ENCODE peak calls at places on chromosomes 1 and 21, in five cellular contexts. A is HFF-Myc, G is fibroblast of the aortic adventitia, D is WTC11, I is astrocyte of the spinal cord. O is an unnamed sample.

GRCh38 chr1:170678196-170678595 is 14.3 kb downstream of the PRRX1 start:
- DNase-seq in I (no peak), A (no peak), D (no peak), G (peak), O (peak)

GRCh38 chr1:25182629-25183028 is 49.7 kb downstream of the SYF2 start:
- DNase-seq in D (no peak), A (peak), I (peak), G (no peak), O (peak)

GRCh38 chr1:95850165-95850649 is 616.2 kb downstream of the RWDD3 start:
- DNase-seq in G (no peak), A (no peak), I (no peak), D (no peak), O (no peak)

GRCh38 chr1:213996320-213997022 is 8.7 kb downstream of the PROX1 start:
- DNase-seq in A (no peak), D (no peak), G (no peak), I (no peak), O (peak)

GRCh38 chr1:29458737-29459550 is 222.6 kb downstream of the PTPRU start:
- DNase-seq in D (no peak), A (no peak), G (no peak), I (no peak), O (no peak)

GRCh38 chr1:31704261-31705079 is 653 bp upstream of the COL16A1 start:
- DNase-seq in D (no peak), A (peak), G (peak), I (peak), O (peak)

GRCh38 chr1:22828151-22828817 is 117.6 kb downstream of the EPHB2 start:
- DNase-seq in D (no peak), G (no peak), I (no peak), A (no peak), O (no peak)

GRCh38 chr1:152725261-152725660 is 17.3 kb downstream of the LCE4A start:
- DNase-seq in I (no peak), D (no peak), G (peak), A (no peak), O (no peak)

GRCh38 chr1:65264197-65264929 is 45.0 kb upstream of the DNAJC6 start:
- DNase-seq in D (peak), A (peak), I (peak), G (peak), O (peak)

GRCh38 chr1:33548721-33549120 is 76.3 kb downstream of the ZSCAN20 start:
- DNase-seq in A (no peak), I (no peak), G (no peak), D (no peak), O (no peak)

GRCh38 chr1:109789771-109790170 is 26.0 kb upstream of the EPS8L3 start:
- DNase-seq in I (no peak), G (no peak), D (no peak), A (no peak), O (no peak)

GRCh38 chr1:205698921-205699320 is 18.6 kb upstream of the SLC45A3 start:
- DNase-seq in G (no peak), I (no peak), D (no peak), A (no peak), O (no peak)

GRCh38 chr21:15631342-15631741 is 98.4 kb upstream of the USP25 start:
- DNase-seq in I (peak), D (no peak), A (peak), G (peak), O (peak)

GRCh38 chr21:45615145-45615711 is 28.3 kb upstream of the PCBP3 start:
- DNase-seq in D (no peak), I (peak), G (peak), A (no peak), O (no peak)

GRCh38 chr1:208134491-208134890 is 109.7 kb downstream of the PLXNA2 start:
- DNase-seq in A (no peak), D (peak), I (no peak), G (no peak), O (no peak)

GRCh38 chr1:172532700-172533510 is at the start of gene SUCO:
- DNase-seq in G (peak), A (peak), D (peak), I (peak), O (peak)
- TF ChIP-seq CTCF in G (peak), A (no peak), D (no peak), I (no peak), O (no peak)

GRCh38 chr1:38089712-38090360 is 43.2 kb upstream of the POU3F1 start:
- DNase-seq in I (no peak), G (no peak), A (no peak), D (no peak), O (no peak)

GRCh38 chr1:38085666-38086305 is 39.2 kb upstream of the POU3F1 start:
- DNase-seq in A (no peak), I (no peak), D (no peak), G (no peak), O (no peak)

GRCh38 chr1:38090796-38091195 is 44.2 kb upstream of the POU3F1 start:
- DNase-seq in I (no peak), D (no peak), G (no peak), A (no peak), O (no peak)

GRCh38 chr1:38087676-38088075 is 41.1 kb upstream of the POU3F1 start:
- DNase-seq in G (no peak), A (no peak), D (no peak), I (no peak), O (no peak)

DNA sequence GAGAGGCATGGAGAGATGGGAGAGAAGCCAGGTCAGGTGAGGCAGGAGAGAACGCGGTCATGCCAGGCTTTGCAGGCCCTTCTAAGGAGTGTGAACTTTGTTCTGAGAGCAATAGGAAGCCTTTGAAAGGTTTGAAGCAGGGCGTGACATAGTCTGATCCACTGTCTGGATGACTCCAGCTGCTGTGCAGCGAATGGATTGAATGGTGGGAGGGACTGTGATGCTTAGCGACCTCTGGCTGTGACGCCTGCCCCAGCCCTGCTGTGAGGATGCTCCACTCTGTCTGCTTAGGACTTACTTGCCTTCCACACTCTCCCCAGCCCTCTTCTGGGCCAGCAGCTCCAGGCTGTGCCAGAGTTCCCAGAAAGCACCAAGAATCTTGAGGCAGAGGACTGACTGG is 41.8 kb upstream of the POU3F1 start:
- DNase-seq in A (no peak), D (no peak), G (no peak), I (no peak), O (no peak)
- TF ChIP-seq CTCF in A (no peak), D (no peak), G (no peak), I (no peak), O (no peak)

DNA sequence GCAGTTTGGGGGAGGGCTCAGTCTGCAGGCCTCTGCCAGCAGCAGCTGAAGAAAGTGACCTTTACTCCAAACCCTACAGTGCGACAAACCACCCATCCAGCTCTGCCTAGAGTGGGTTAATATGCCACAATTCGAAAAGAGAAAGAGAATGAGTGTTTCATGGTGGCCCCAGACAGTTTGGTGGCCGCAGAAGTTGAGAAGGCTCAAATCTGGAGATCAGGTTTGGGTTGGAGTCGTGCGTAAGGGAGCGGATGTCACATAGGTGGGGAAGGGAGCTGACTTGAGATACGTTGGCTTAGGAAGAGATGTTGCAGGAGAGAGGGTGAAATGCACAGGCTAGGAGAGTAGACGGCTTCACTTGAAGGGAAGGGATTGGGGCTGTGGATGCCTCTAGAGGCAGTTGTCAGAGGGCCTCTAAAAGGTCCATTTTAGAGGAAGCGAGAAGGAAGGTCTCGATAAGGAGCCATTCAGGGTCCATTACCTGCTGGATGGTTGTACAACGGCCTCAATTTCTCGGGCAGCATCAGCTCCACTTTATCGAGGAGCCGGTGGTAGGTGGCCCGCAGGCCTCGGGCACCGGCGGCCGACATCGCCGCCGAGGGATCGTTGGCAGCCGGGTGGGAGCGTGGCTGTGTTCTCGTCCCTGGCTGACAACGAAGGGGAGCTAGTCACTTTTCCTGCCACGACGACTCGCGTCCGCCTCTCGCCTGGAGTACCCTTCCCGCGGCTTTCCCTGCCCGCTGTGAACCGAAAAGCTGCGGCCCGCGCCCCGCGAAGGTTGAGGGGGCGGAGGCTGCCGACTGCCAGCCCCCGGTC is 1.0 kb upstream of the DCAF6 start:
- DNase-seq in D (no peak), G (peak), A (no peak), I (peak), O (peak)
- TF ChIP-seq CTCF in D (no peak), G (peak), A (no peak), I (peak), O (no peak)

GRCh38 chr1:241738284-241738683 is 86.2 kb downstream of the WDR64 start:
- DNase-seq in I (no peak), G (no peak), A (no peak), D (no peak), O (no peak)

GRCh38 chr1:241733899-241734298 is 81.8 kb downstream of the WDR64 start:
- DNase-seq in I (no peak), A (no peak), D (no peak), G (no peak), O (no peak)

GRCh38 chr1:241738710-241739109 is 86.6 kb downstream of the WDR64 start:
- DNase-seq in I (no peak), D (no peak), G (no peak), A (no peak), O (no peak)

GRCh38 chr1:241734533-241734932 is 82.5 kb downstream of the WDR64 start:
- DNase-seq in I (no peak), A (no peak), D (no peak), G (no peak), O (no peak)

GRCh38 chr1:241736387-241736786 is 84.3 kb downstream of the WDR64 start:
- DNase-seq in I (no peak), A (no peak), D (no peak), G (no peak), O (no peak)
- TF ChIP-seq CTCF in I (no peak), A (no peak), D (no peak), G (no peak), O (no peak)